ENCODE peak calls at places on chromosomes 1 and 21, in nine cellular contexts. One of them, this sample, is unnamed.

GRCh38 chr1:14522331-14523241 is 75.9 kb upstream of the KAZN start:
- DNase-seq in GM23248: peak; percentile 95
- DNase-seq in heart left ventricle: no peak
- DNase-seq in HEK293T: peak; percentile 16
- DNase-seq in astrocyte of the spinal cord: peak; percentile 82
- DNase-seq in iPS-NIHi11: peak; percentile 38
- DNase-seq in AML-193: no peak
- DNase-seq in activated effector memory CD4-positive, alpha-beta T cell treated with Interleukin-2 at 50 U/mL for 16 hours: no peak
- DNase-seq in stimulated activated CD8-positive, alpha-beta memory T cell treated with anti-CD3 and anti-CD28 coated beads, Interleukin-15, amount 100 ng/mL, for 4 hours: no peak
- DNase-seq in this sample: peak; percentile 69

GRCh38 chr1:87885263-87885662 is 556.6 kb downstream of the LMO4 start:
- DNase-seq in AML-193: no peak
- DNase-seq in iPS-NIHi11: no peak
- DNase-seq in stimulated activated CD8-positive, alpha-beta memory T cell treated with anti-CD3 and anti-CD28 coated beads, Interleukin-15, amount 100 ng/mL, for 4 hours: no peak
- DNase-seq in GM23248: no peak
- DNase-seq in activated effector memory CD4-positive, alpha-beta T cell treated with Interleukin-2 at 50 U/mL for 16 hours: no peak
- DNase-seq in astrocyte of the spinal cord: no peak
- DNase-seq in HEK293T: no peak
- DNase-seq in heart left ventricle: no peak
- DNase-seq in this sample: no peak

GRCh38 chr21:16634522-16634914 is 878.3 kb upstream of the CXADR start:
- DNase-seq in HEK293T: no peak
- DNase-seq in GM23248: no peak
- DNase-seq in heart left ventricle: no peak
- DNase-seq in astrocyte of the spinal cord: no peak
- DNase-seq in stimulated activated CD8-positive, alpha-beta memory T cell treated with anti-CD3 and anti-CD28 coated beads, Interleukin-15, amount 100 ng/mL, for 4 hours: no peak
- DNase-seq in activated effector memory CD4-positive, alpha-beta T cell treated with Interleukin-2 at 50 U/mL for 16 hours: no peak
- DNase-seq in AML-193: no peak
- DNase-seq in iPS-NIHi11: peak; percentile 53
- DNase-seq in this sample: no peak

GRCh38 chr1:164261691-164262240 is 297.2 kb upstream of the PBX1 start:
- DNase-seq in activated effector memory CD4-positive, alpha-beta T cell treated with Interleukin-2 at 50 U/mL for 16 hours: no peak
- DNase-seq in GM23248: no peak
- DNase-seq in AML-193: no peak
- DNase-seq in stimulated activated CD8-positive, alpha-beta memory T cell treated with anti-CD3 and anti-CD28 coated beads, Interleukin-15, amount 100 ng/mL, for 4 hours: no peak
- DNase-seq in HEK293T: no peak
- DNase-seq in astrocyte of the spinal cord: no peak
- DNase-seq in iPS-NIHi11: no peak
- DNase-seq in heart left ventricle: no peak
- DNase-seq in this sample: no peak

GRCh38 chr1:246734861-246735260 is 10.7 kb downstream of the SCCPDH start:
- DNase-seq in astrocyte of the spinal cord: no peak
- DNase-seq in stimulated activated CD8-positive, alpha-beta memory T cell treated with anti-CD3 and anti-CD28 coated beads, Interleukin-15, amount 100 ng/mL, for 4 hours: no peak
- DNase-seq in HEK293T: no peak
- DNase-seq in AML-193: no peak
- DNase-seq in heart left ventricle: no peak
- DNase-seq in activated effector memory CD4-positive, alpha-beta T cell treated with Interleukin-2 at 50 U/mL for 16 hours: no peak
- DNase-seq in GM23248: no peak
- DNase-seq in iPS-NIHi11: no peak
- DNase-seq in this sample: no peak

GRCh38 chr1:232589809-232590741 is 39.9 kb downstream of the SIPA1L2 start:
- DNase-seq in iPS-NIHi11: no peak
- DNase-seq in activated effector memory CD4-positive, alpha-beta T cell treated with Interleukin-2 at 50 U/mL for 16 hours: no peak
- DNase-seq in astrocyte of the spinal cord: no peak
- DNase-seq in stimulated activated CD8-positive, alpha-beta memory T cell treated with anti-CD3 and anti-CD28 coated beads, Interleukin-15, amount 100 ng/mL, for 4 hours: no peak
- DNase-seq in GM23248: peak; percentile 38
- DNase-seq in AML-193: peak; percentile 64
- DNase-seq in HEK293T: no peak
- DNase-seq in heart left ventricle: no peak
- DNase-seq in this sample: no peak

GRCh38 chr1:51313961-51314777 is 16.2 kb downstream of the TTC39A start:
- DNase-seq in iPS-NIHi11: no peak
- DNase-seq in HEK293T: no peak
- DNase-seq in activated effector memory CD4-positive, alpha-beta T cell treated with Interleukin-2 at 50 U/mL for 16 hours: no peak
- DNase-seq in astrocyte of the spinal cord: peak; percentile 74
- DNase-seq in GM23248: peak; percentile 86
- DNase-seq in AML-193: no peak
- DNase-seq in heart left ventricle: peak; percentile 33
- DNase-seq in stimulated activated CD8-positive, alpha-beta memory T cell treated with anti-CD3 and anti-CD28 coated beads, Interleukin-15, amount 100 ng/mL, for 4 hours: no peak
- DNase-seq in this sample: peak; percentile 71

GRCh38 chr1:104617474-104617873 is 867.8 kb downstream of the AMY1C start:
- DNase-seq in heart left ventricle: no peak
- DNase-seq in astrocyte of the spinal cord: no peak
- DNase-seq in iPS-NIHi11: no peak
- DNase-seq in activated effector memory CD4-positive, alpha-beta T cell treated with Interleukin-2 at 50 U/mL for 16 hours: no peak
- DNase-seq in stimulated activated CD8-positive, alpha-beta memory T cell treated with anti-CD3 and anti-CD28 coated beads, Interleukin-15, amount 100 ng/mL, for 4 hours: no peak
- DNase-seq in AML-193: no peak
- DNase-seq in GM23248: no peak
- DNase-seq in HEK293T: no peak
- DNase-seq in this sample: no peak

GRCh38 chr1:151716771-151717631 is at the start of gene CELF3:
- DNase-seq in GM23248: peak; percentile 32
- DNase-seq in heart left ventricle: no peak
- DNase-seq in iPS-NIHi11: peak; percentile 83
- DNase-seq in HEK293T: peak; percentile 72
- DNase-seq in AML-193: no peak
- DNase-seq in stimulated activated CD8-positive, alpha-beta memory T cell treated with anti-CD3 and anti-CD28 coated beads, Interleukin-15, amount 100 ng/mL, for 4 hours: no peak
- DNase-seq in activated effector memory CD4-positive, alpha-beta T cell treated with Interleukin-2 at 50 U/mL for 16 hours: no peak
- DNase-seq in astrocyte of the spinal cord: no peak
- DNase-seq in this sample: no peak

GRCh38 chr21:33231526-33231925 is 1.8 kb downstream of the IFNAR2 start:
- DNase-seq in heart left ventricle: no peak
- DNase-seq in activated effector memory CD4-positive, alpha-beta T cell treated with Interleukin-2 at 50 U/mL for 16 hours: no peak
- DNase-seq in AML-193: no peak
- DNase-seq in HEK293T: no peak
- DNase-seq in GM23248: no peak
- DNase-seq in astrocyte of the spinal cord: no peak
- DNase-seq in iPS-NIHi11: no peak
- DNase-seq in stimulated activated CD8-positive, alpha-beta memory T cell treated with anti-CD3 and anti-CD28 coated beads, Interleukin-15, amount 100 ng/mL, for 4 hours: no peak
- DNase-seq in this sample: no peak

GRCh38 chr21:25708467-25709065 is 26.1 kb downstream of the ATP5PF start:
- DNase-seq in HEK293T: peak; percentile 39
- DNase-seq in stimulated activated CD8-positive, alpha-beta memory T cell treated with anti-CD3 and anti-CD28 coated beads, Interleukin-15, amount 100 ng/mL, for 4 hours: no peak
- DNase-seq in iPS-NIHi11: peak; percentile 25
- DNase-seq in AML-193: peak; percentile 59
- DNase-seq in GM23248: peak; percentile 53
- DNase-seq in activated effector memory CD4-positive, alpha-beta T cell treated with Interleukin-2 at 50 U/mL for 16 hours: peak; percentile 12
- DNase-seq in astrocyte of the spinal cord: peak; percentile 58
- DNase-seq in heart left ventricle: no peak
- DNase-seq in this sample: peak; percentile 58

GRCh38 chr1:5239911-5240310 is 585.5 kb downstream of the AJAP1 start:
- DNase-seq in GM23248: no peak
- DNase-seq in iPS-NIHi11: peak; percentile 40
- DNase-seq in heart left ventricle: no peak
- DNase-seq in HEK293T: no peak
- DNase-seq in astrocyte of the spinal cord: no peak
- DNase-seq in AML-193: no peak
- DNase-seq in activated effector memory CD4-positive, alpha-beta T cell treated with Interleukin-2 at 50 U/mL for 16 hours: no peak
- DNase-seq in stimulated activated CD8-positive, alpha-beta memory T cell treated with anti-CD3 and anti-CD28 coated beads, Interleukin-15, amount 100 ng/mL, for 4 hours: no peak
- DNase-seq in this sample: no peak

GRCh38 chr1:199948587-199949280 is 78.8 kb upstream of the NR5A2 start:
- DNase-seq in HEK293T: peak; percentile 39
- DNase-seq in stimulated activated CD8-positive, alpha-beta memory T cell treated with anti-CD3 and anti-CD28 coated beads, Interleukin-15, amount 100 ng/mL, for 4 hours: no peak
- DNase-seq in activated effector memory CD4-positive, alpha-beta T cell treated with Interleukin-2 at 50 U/mL for 16 hours: no peak
- DNase-seq in iPS-NIHi11: no peak
- DNase-seq in AML-193: no peak
- DNase-seq in heart left ventricle: no peak
- DNase-seq in astrocyte of the spinal cord: no peak
- DNase-seq in GM23248: no peak
- DNase-seq in this sample: peak; percentile 25

GRCh38 chr1:2300004-2300771 is 72.1 kb downstream of the SKI start:
- DNase-seq in AML-193: peak; percentile 24
- DNase-seq in HEK293T: no peak
- DNase-seq in activated effector memory CD4-positive, alpha-beta T cell treated with Interleukin-2 at 50 U/mL for 16 hours: peak; percentile 62
- DNase-seq in stimulated activated CD8-positive, alpha-beta memory T cell treated with anti-CD3 and anti-CD28 coated beads, Interleukin-15, amount 100 ng/mL, for 4 hours: peak; percentile 62
- DNase-seq in GM23248: peak; percentile 55
- DNase-seq in heart left ventricle: no peak
- DNase-seq in iPS-NIHi11: no peak
- DNase-seq in astrocyte of the spinal cord: no peak
- DNase-seq in this sample: no peak

GRCh38 chr1:1757422-1758058 is 20.7 kb downstream of the NADK start:
- DNase-seq in astrocyte of the spinal cord: no peak
- DNase-seq in heart left ventricle: no peak
- DNase-seq in HEK293T: no peak
- DNase-seq in GM23248: no peak
- DNase-seq in iPS-NIHi11: no peak
- DNase-seq in activated effector memory CD4-positive, alpha-beta T cell treated with Interleukin-2 at 50 U/mL for 16 hours: no peak
- DNase-seq in AML-193: no peak
- DNase-seq in stimulated activated CD8-positive, alpha-beta memory T cell treated with anti-CD3 and anti-CD28 coated beads, Interleukin-15, amount 100 ng/mL, for 4 hours: no peak
- DNase-seq in this sample: no peak

GRCh38 chr1:59697138-59697811 is 117.5 kb upstream of the HOOK1 start:
- DNase-seq in HEK293T: no peak
- DNase-seq in activated effector memory CD4-positive, alpha-beta T cell treated with Interleukin-2 at 50 U/mL for 16 hours: no peak
- DNase-seq in stimulated activated CD8-positive, alpha-beta memory T cell treated with anti-CD3 and anti-CD28 coated beads, Interleukin-15, amount 100 ng/mL, for 4 hours: no peak
- DNase-seq in heart left ventricle: no peak
- DNase-seq in GM23248: peak; percentile 33
- DNase-seq in AML-193: peak; percentile 75
- DNase-seq in iPS-NIHi11: no peak
- DNase-seq in astrocyte of the spinal cord: no peak
- DNase-seq in this sample: no peak

GRCh38 chr1:85022700-85023099 is 25.6 kb downstream of the MCOLN3 start:
- DNase-seq in stimulated activated CD8-positive, alpha-beta memory T cell treated with anti-CD3 and anti-CD28 coated beads, Interleukin-15, amount 100 ng/mL, for 4 hours: no peak
- DNase-seq in AML-193: no peak
- DNase-seq in activated effector memory CD4-positive, alpha-beta T cell treated with Interleukin-2 at 50 U/mL for 16 hours: no peak
- DNase-seq in astrocyte of the spinal cord: no peak
- DNase-seq in HEK293T: no peak
- DNase-seq in GM23248: no peak
- DNase-seq in iPS-NIHi11: no peak
- DNase-seq in heart left ventricle: no peak
- DNase-seq in this sample: no peak

GRCh38 chr1:17122449-17123194 is 3.4 kb upstream of the PADI2 start:
- DNase-seq in HEK293T: no peak
- DNase-seq in GM23248: peak; percentile 41
- DNase-seq in heart left ventricle: no peak
- DNase-seq in iPS-NIHi11: no peak
- DNase-seq in stimulated activated CD8-positive, alpha-beta memory T cell treated with anti-CD3 and anti-CD28 coated beads, Interleukin-15, amount 100 ng/mL, for 4 hours: no peak
- DNase-seq in activated effector memory CD4-positive, alpha-beta T cell treated with Interleukin-2 at 50 U/mL for 16 hours: no peak
- DNase-seq in AML-193: peak; percentile 68
- DNase-seq in astrocyte of the spinal cord: peak; percentile 22
- DNase-seq in this sample: peak; percentile 17

GRCh38 chr1:20634594-20635084 is 1.4 kb downstream of the PINK1 start:
- DNase-seq in stimulated activated CD8-positive, alpha-beta memory T cell treated with anti-CD3 and anti-CD28 coated beads, Interleukin-15, amount 100 ng/mL, for 4 hours: no peak
- DNase-seq in HEK293T: peak; percentile 55
- DNase-seq in activated effector memory CD4-positive, alpha-beta T cell treated with Interleukin-2 at 50 U/mL for 16 hours: no peak
- DNase-seq in heart left ventricle: no peak
- DNase-seq in GM23248: peak; percentile 73
- DNase-seq in astrocyte of the spinal cord: peak; percentile 72
- DNase-seq in iPS-NIHi11: peak; percentile 68
- DNase-seq in AML-193: peak; percentile 67
- DNase-seq in this sample: no peak

GRCh38 chr21:29797155-29797554 is 142.6 kb downstream of the GRIK1 start:
- DNase-seq in astrocyte of the spinal cord: no peak
- DNase-seq in heart left ventricle: no peak
- DNase-seq in iPS-NIHi11: no peak
- DNase-seq in HEK293T: no peak
- DNase-seq in stimulated activated CD8-positive, alpha-beta memory T cell treated with anti-CD3 and anti-CD28 coated beads, Interleukin-15, amount 100 ng/mL, for 4 hours: no peak
- DNase-seq in activated effector memory CD4-positive, alpha-beta T cell treated with Interleukin-2 at 50 U/mL for 16 hours: no peak
- DNase-seq in GM23248: no peak
- DNase-seq in AML-193: no peak
- DNase-seq in this sample: no peak

GRCh38 chr1:198686069-198686728 is 47.4 kb downstream of the PTPRC start:
- DNase-seq in HEK293T: no peak
- DNase-seq in astrocyte of the spinal cord: peak; percentile 74
- DNase-seq in stimulated activated CD8-positive, alpha-beta memory T cell treated with anti-CD3 and anti-CD28 coated beads, Interleukin-15, amount 100 ng/mL, for 4 hours: no peak
- DNase-seq in GM23248: peak; percentile 77
- DNase-seq in AML-193: peak; percentile 66
- DNase-seq in heart left ventricle: no peak
- DNase-seq in activated effector memory CD4-positive, alpha-beta T cell treated with Interleukin-2 at 50 U/mL for 16 hours: no peak
- DNase-seq in iPS-NIHi11: no peak
- DNase-seq in this sample: peak; percentile 75

GRCh38 chr1:15525043-15525958 is 1.3 kb upstream of the CASP9 start:
- DNase-seq in astrocyte of the spinal cord: peak; percentile 18
- DNase-seq in AML-193: no peak
- DNase-seq in heart left ventricle: no peak
- DNase-seq in iPS-NIHi11: peak; percentile 86
- DNase-seq in activated effector memory CD4-positive, alpha-beta T cell treated with Interleukin-2 at 50 U/mL for 16 hours: no peak
- DNase-seq in stimulated activated CD8-positive, alpha-beta memory T cell treated with anti-CD3 and anti-CD28 coated beads, Interleukin-15, amount 100 ng/mL, for 4 hours: no peak
- DNase-seq in GM23248: peak; percentile 23
- DNase-seq in HEK293T: no peak
- DNase-seq in this sample: peak; percentile 85

GRCh38 chr1:1318131-1318652 is 6.3 kb downstream of the INTS11 start:
- DNase-seq in heart left ventricle: no peak
- DNase-seq in iPS-NIHi11: no peak
- DNase-seq in astrocyte of the spinal cord: peak; percentile 95
- DNase-seq in stimulated activated CD8-positive, alpha-beta memory T cell treated with anti-CD3 and anti-CD28 coated beads, Interleukin-15, amount 100 ng/mL, for 4 hours: no peak
- DNase-seq in AML-193: no peak
- DNase-seq in GM23248: peak; percentile 96
- DNase-seq in activated effector memory CD4-positive, alpha-beta T cell treated with Interleukin-2 at 50 U/mL for 16 hours: no peak
- DNase-seq in HEK293T: no peak
- DNase-seq in this sample: peak; percentile 87